ENCODE peak calls at places on chromosome 18, in six cellular contexts. One of them, this sample, is unnamed.

GRCh38 chr18:69636529-69637301 is 236.0 kb downstream of the DOK6 start:
- DNase-seq in NCI-H2171 treated with DMSO at 0.1 percent for 48 hours: no peak
- DNase-seq in germinal center: no peak
- DNase-seq in ACHN: no peak
- DNase-seq in aorta: no peak
- DNase-seq in neural progenitor cell: peak
- DNase-seq in this sample: no peak

GRCh38 chr18:37107748-37108522 is 279.0 kb downstream of the KIAA1328 start:
- DNase-seq in NCI-H2171 treated with DMSO at 0.1 percent for 48 hours: no peak
- DNase-seq in germinal center: no peak
- DNase-seq in ACHN: no peak
- DNase-seq in aorta: no peak
- DNase-seq in neural progenitor cell: no peak
- DNase-seq in this sample: no peak

GRCh38 chr18:12891561-12891960 is 7.5 kb upstream of the PTPN2 start:
- DNase-seq in NCI-H2171 treated with DMSO at 0.1 percent for 48 hours: no peak
- DNase-seq in germinal center: no peak
- DNase-seq in ACHN: no peak
- DNase-seq in aorta: no peak
- DNase-seq in neural progenitor cell: no peak
- DNase-seq in this sample: no peak

GRCh38 chr18:80246656-80247402 is 485 bp downstream of the PARD6G start:
- DNase-seq in NCI-H2171 treated with DMSO at 0.1 percent for 48 hours: peak
- DNase-seq in germinal center: peak
- DNase-seq in ACHN: no peak
- DNase-seq in aorta: peak
- DNase-seq in neural progenitor cell: peak
- DNase-seq in this sample: no peak

GRCh38 chr18:23071285-23071684 is 64.0 kb upstream of the CABLES1 start:
- DNase-seq in NCI-H2171 treated with DMSO at 0.1 percent for 48 hours: no peak
- DNase-seq in germinal center: peak
- DNase-seq in ACHN: no peak
- DNase-seq in aorta: no peak
- DNase-seq in neural progenitor cell: no peak
- DNase-seq in this sample: peak

GRCh38 chr18:75074196-75075015 is 134.5 kb downstream of the PTGR3 start:
- DNase-seq in NCI-H2171 treated with DMSO at 0.1 percent for 48 hours: no peak
- DNase-seq in germinal center: no peak
- DNase-seq in ACHN: no peak
- DNase-seq in aorta: no peak
- DNase-seq in neural progenitor cell: no peak
- DNase-seq in this sample: no peak

GRCh38 chr18:44725300-44726096 is 44.8 kb downstream of the SETBP1 start:
- DNase-seq in NCI-H2171 treated with DMSO at 0.1 percent for 48 hours: no peak
- DNase-seq in germinal center: peak
- DNase-seq in ACHN: no peak
- DNase-seq in aorta: peak
- DNase-seq in neural progenitor cell: no peak
- DNase-seq in this sample: peak

GRCh38 chr18:45771587-45771986 is 47.6 kb downstream of the SLC14A1 start:
- DNase-seq in NCI-H2171 treated with DMSO at 0.1 percent for 48 hours: no peak
- DNase-seq in germinal center: no peak
- DNase-seq in ACHN: no peak
- DNase-seq in aorta: peak
- DNase-seq in neural progenitor cell: no peak
- DNase-seq in this sample: no peak

GRCh38 chr18:46412831-46413371 is 244.1 kb downstream of the LOXHD1 start:
- DNase-seq in NCI-H2171 treated with DMSO at 0.1 percent for 48 hours: peak
- DNase-seq in germinal center: no peak
- DNase-seq in ACHN: no peak
- DNase-seq in aorta: no peak
- DNase-seq in neural progenitor cell: no peak
- DNase-seq in this sample: no peak

This sample was measured in naive B cell.